ENCODE peak calls at places on chromosomes 6 and 20, in ten cellular contexts. K, E, Y, S, T, G, Z, A, X and O are unnamed samples.

GRCh38 chr6:24140572-24140971 is 14.6 kb downstream of the NRSN1 start:
- ATAC-seq in X (no peak), G (no peak), E (no peak), T (peak), S (peak), A (no peak), Z (no peak), Y (no peak), K (peak), O (no peak)

GRCh38 chr6:30840084-30840921 is 44.0 kb upstream of the DDR1 start:
- ATAC-seq in K (no peak), Y (no peak), T (no peak), G (peak), S (no peak), X (no peak), A (no peak), Z (no peak), E (no peak), O (no peak)

GRCh38 chr6:44253307-44254101 is 3.8 kb downstream of the SLC35B2 start:
- ATAC-seq in E (no peak), G (no peak), T (no peak), A (no peak), X (no peak), Z (no peak), S (no peak), K (no peak), Y (no peak), O (no peak)

GRCh38 chr20:56750430-56750829 is 121.3 kb downstream of the TFAP2C start:
- ATAC-seq in G (no peak), X (peak), Z (no peak), K (no peak), A (no peak), S (no peak), T (no peak), E (no peak), Y (no peak), O (no peak)

GRCh38 chr20:2751868-2752630 is 48.4 kb downstream of the CPXM1 start:
- ATAC-seq in Z (peak), T (no peak), G (peak), X (peak), A (peak), S (no peak), Y (peak), K (peak), E (peak), O (peak)

GRCh38 chr6:68039641-68040311 is 595.3 kb upstream of the ADGRB3 start:
- ATAC-seq in Z (no peak), E (no peak), A (no peak), T (no peak), Y (no peak), X (no peak), K (no peak), G (no peak), S (peak), O (no peak)

GRCh38 chr6:148593813-148594170 is 153.0 kb upstream of the UST start:
- ATAC-seq in E (no peak), K (no peak), X (no peak), G (no peak), A (no peak), T (peak), S (peak), Y (no peak), Z (no peak), O (no peak)

GRCh38 chr20:24747881-24748595 is 201.0 kb upstream of the CST7 start:
- ATAC-seq in T (no peak), X (no peak), K (no peak), Z (no peak), S (no peak), Y (no peak), A (no peak), G (no peak), E (no peak), O (no peak)

GRCh38 chr6:169714178-169714577 is 10.1 kb downstream of the PHF10 start:
- ATAC-seq in X (no peak), S (no peak), Y (no peak), A (no peak), G (no peak), T (no peak), E (no peak), Z (no peak), K (no peak), O (no peak)